ENCODE peak calls at places on chromosome 20, in five cellular contexts. One of them, this sample, is unnamed. For H3K4me1, the result is how much of the 10 kb centered on the place peaks cover.

GRCh38 chr20:7841967-7842301 is 98.3 kb downstream of the HAO1 start:
- DNase-seq in mesenchymal stem cell: peak
- DNase-seq in lower lobe of right lung: no peak
- DNase-seq in heart right ventricle: peak
- DNase-seq in suprapubic skin: no peak
- DNase-seq in this sample: peak

GRCh38 chr20:32789896-32790750 is 27.9 kb downstream of the DNMT3B start:
- DNase-seq in mesenchymal stem cell: peak
- DNase-seq in lower lobe of right lung: peak
- DNase-seq in heart right ventricle: peak
- DNase-seq in suprapubic skin: no peak
- DNase-seq in this sample: peak

GRCh38 chr20:63022501-63022900 is 15.7 kb upstream of the BHLHE23 start:
- DNase-seq in mesenchymal stem cell: no peak
- DNase-seq in lower lobe of right lung: peak
- DNase-seq in heart right ventricle: no peak
- DNase-seq in suprapubic skin: no peak
- DNase-seq in this sample: peak

GRCh38 chr20:6122873-6123649 is at the start of gene FERMT1:
- DNase-seq in mesenchymal stem cell: peak
- DNase-seq in lower lobe of right lung: peak
- DNase-seq in heart right ventricle: peak
- DNase-seq in suprapubic skin: no peak
- DNase-seq in this sample: peak

GRCh38 chr20:1434571-1435336 is 31.9 kb downstream of the NSFL1C start:
- DNase-seq in mesenchymal stem cell: peak
- DNase-seq in lower lobe of right lung: no peak
- DNase-seq in heart right ventricle: no peak
- DNase-seq in suprapubic skin: no peak
- DNase-seq in this sample: no peak

GRCh38 chr20:36496707-36497669 is 44.3 kb upstream of the MYL9 start:
- DNase-seq in mesenchymal stem cell: no peak
- DNase-seq in lower lobe of right lung: no peak
- DNase-seq in heart right ventricle: no peak
- DNase-seq in suprapubic skin: no peak
- DNase-seq in this sample: no peak

GRCh38 chr20:1178623-1179022 is 6.2 kb downstream of the TMEM74B start:
- DNase-seq in mesenchymal stem cell: no peak
- DNase-seq in lower lobe of right lung: no peak
- DNase-seq in heart right ventricle: no peak
- DNase-seq in suprapubic skin: no peak
- DNase-seq in this sample: no peak

GRCh38 chr20:51695574-51696303 is 72.5 kb downstream of the ATP9A start:
- DNase-seq in mesenchymal stem cell: peak
- DNase-seq in lower lobe of right lung: no peak
- DNase-seq in heart right ventricle: no peak
- DNase-seq in suprapubic skin: no peak
- DNase-seq in this sample: no peak

GRCh38 chr20:31833130-31833930 is 12.1 kb downstream of the FOXS1 start:
- DNase-seq in mesenchymal stem cell: peak
- DNase-seq in lower lobe of right lung: peak
- DNase-seq in heart right ventricle: peak
- DNase-seq in suprapubic skin: no peak
- DNase-seq in this sample: peak

GRCh38 chr20:16537025-16537665 is 36.1 kb downstream of the KIF16B start:
- DNase-seq in mesenchymal stem cell: no peak
- DNase-seq in lower lobe of right lung: no peak
- DNase-seq in heart right ventricle: no peak
- DNase-seq in suprapubic skin: no peak
- DNase-seq in this sample: no peak

GRCh38 chr20:41984031-41984430 is 365.9 kb upstream of the CHD6 start:
- DNase-seq in mesenchymal stem cell: no peak
- DNase-seq in lower lobe of right lung: no peak
- DNase-seq in heart right ventricle: no peak
- DNase-seq in suprapubic skin: no peak
- DNase-seq in this sample: no peak

GRCh38 chr20:47535994-47536393 is 34.3 kb downstream of the NCOA3 start:
- DNase-seq in mesenchymal stem cell: no peak
- DNase-seq in lower lobe of right lung: no peak
- DNase-seq in heart right ventricle: no peak
- DNase-seq in suprapubic skin: no peak
- DNase-seq in this sample: no peak
- H3K4me1 ChIP-seq in mesenchymal stem cell: under half
- H3K4me1 ChIP-seq in lower lobe of right lung: under half
- H3K4me1 ChIP-seq in heart right ventricle: under half
- H3K4me1 ChIP-seq in suprapubic skin: under half
- H3K4me1 ChIP-seq in this sample: under half

DNA sequence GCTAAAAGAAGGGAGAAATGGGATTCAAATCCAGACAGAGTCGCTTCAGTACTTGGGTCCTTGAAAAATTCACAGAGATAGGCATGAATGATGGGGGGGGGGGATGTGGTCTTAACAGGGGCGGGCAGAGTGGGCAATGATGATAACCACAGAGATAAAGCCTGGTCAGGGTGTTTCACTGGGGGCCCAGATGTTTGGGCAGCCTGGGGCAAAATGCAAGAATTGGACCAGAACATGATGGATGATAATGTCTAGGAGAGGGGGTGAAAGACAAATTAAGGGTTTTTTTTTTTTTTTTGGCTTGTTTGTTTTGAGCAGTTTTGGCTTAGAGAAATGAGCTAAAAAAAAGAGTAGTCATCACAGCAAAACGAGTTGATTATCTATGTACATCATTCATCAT is 57.4 kb downstream of the LAMP5 start:
- DNase-seq in mesenchymal stem cell: no peak
- DNase-seq in lower lobe of right lung: no peak
- DNase-seq in heart right ventricle: no peak
- DNase-seq in suprapubic skin: no peak
- DNase-seq in this sample: no peak
- H3K4me3 ChIP-seq in mesenchymal stem cell: no peak
- H3K4me3 ChIP-seq in lower lobe of right lung: no peak
- H3K4me3 ChIP-seq in heart right ventricle: no peak
- H3K4me3 ChIP-seq in suprapubic skin: no peak
- H3K4me3 ChIP-seq in this sample: no peak

GRCh38 chr20:38130687-38131587 is 34.1 kb downstream of the TGM2 start:
- DNase-seq in mesenchymal stem cell: no peak
- DNase-seq in lower lobe of right lung: peak
- DNase-seq in heart right ventricle: no peak
- DNase-seq in suprapubic skin: no peak
- DNase-seq in this sample: no peak

GRCh38 chr20:38131588-38132121 is 33.4 kb downstream of the TGM2 start:
- DNase-seq in mesenchymal stem cell: peak
- DNase-seq in lower lobe of right lung: peak
- DNase-seq in heart right ventricle: no peak
- DNase-seq in suprapubic skin: no peak
- DNase-seq in this sample: no peak

GRCh38 chr20:38132910-38133501 is 32.1 kb downstream of the TGM2 start:
- DNase-seq in mesenchymal stem cell: no peak
- DNase-seq in lower lobe of right lung: peak
- DNase-seq in heart right ventricle: no peak
- DNase-seq in suprapubic skin: no peak
- DNase-seq in this sample: peak

GRCh38 chr20:38133680-38134426 is 31.2 kb downstream of the TGM2 start:
- DNase-seq in mesenchymal stem cell: no peak
- DNase-seq in lower lobe of right lung: peak
- DNase-seq in heart right ventricle: no peak
- DNase-seq in suprapubic skin: no peak
- DNase-seq in this sample: no peak

DNA sequence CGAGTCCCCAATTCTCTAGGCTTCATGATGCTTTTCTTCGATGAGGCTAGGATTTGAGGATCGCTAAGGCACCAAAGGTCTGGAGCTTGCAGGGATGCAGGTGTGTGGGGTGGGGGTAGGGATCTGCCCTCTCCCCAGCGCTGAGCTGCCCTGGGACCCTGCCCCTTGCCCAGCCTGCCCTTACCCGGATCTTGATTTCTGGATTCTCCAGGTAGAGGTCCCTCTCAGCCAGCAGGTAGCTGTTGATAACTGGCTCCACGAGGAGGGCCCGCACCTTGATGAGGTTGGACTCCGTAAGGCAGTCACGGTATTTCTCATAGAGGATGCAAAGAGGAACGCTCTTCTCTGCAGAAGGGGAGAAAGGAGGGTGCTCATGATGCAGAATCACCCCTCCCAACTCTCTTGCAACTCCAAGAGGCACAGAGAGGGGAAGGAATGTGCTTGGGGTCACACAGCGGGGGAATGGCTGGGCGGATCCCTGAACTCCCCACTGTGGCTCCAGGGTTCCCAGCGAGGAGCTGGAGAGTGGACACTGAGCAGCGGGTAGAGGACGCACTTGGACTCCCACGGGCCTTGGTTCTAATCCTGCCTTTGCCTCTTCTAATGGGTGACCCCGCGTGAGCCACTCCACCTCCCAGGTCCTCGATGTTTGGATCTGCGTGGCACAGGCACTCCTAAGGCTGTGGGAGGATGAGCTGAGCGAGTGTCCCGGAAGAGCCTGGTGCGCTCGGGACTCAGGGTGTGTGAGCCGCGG is 32.7 kb downstream of the TGM2 start:
- DNase-seq in mesenchymal stem cell: no peak
- DNase-seq in lower lobe of right lung: peak
- DNase-seq in heart right ventricle: no peak
- DNase-seq in suprapubic skin: no peak
- DNase-seq in this sample: no peak
- H3K4me1 ChIP-seq in mesenchymal stem cell: under half
- H3K4me1 ChIP-seq in lower lobe of right lung: under half
- H3K4me1 ChIP-seq in heart right ventricle: under half
- H3K4me1 ChIP-seq in suprapubic skin: under half
- H3K4me1 ChIP-seq in this sample: under half

GRCh38 chr20:24470782-24471582 is 1.6 kb downstream of the SYNDIG1 start:
- DNase-seq in mesenchymal stem cell: no peak
- DNase-seq in lower lobe of right lung: no peak
- DNase-seq in heart right ventricle: no peak
- DNase-seq in suprapubic skin: peak
- DNase-seq in this sample: peak
- H3K4me3 ChIP-seq in mesenchymal stem cell: peak
- H3K4me3 ChIP-seq in lower lobe of right lung: no peak
- H3K4me3 ChIP-seq in heart right ventricle: peak
- H3K4me3 ChIP-seq in suprapubic skin: peak
- H3K4me3 ChIP-seq in this sample: peak

GRCh38 chr20:23046431-23046830 is 3.0 kb downstream of the THBD start:
- DNase-seq in mesenchymal stem cell: no peak
- DNase-seq in lower lobe of right lung: no peak
- DNase-seq in heart right ventricle: no peak
- DNase-seq in suprapubic skin: no peak
- DNase-seq in this sample: no peak

GRCh38 chr20:23049201-23049932 is at the start of gene THBD:
- DNase-seq in mesenchymal stem cell: peak
- DNase-seq in lower lobe of right lung: peak
- DNase-seq in heart right ventricle: peak
- DNase-seq in suprapubic skin: peak
- DNase-seq in this sample: peak

GRCh38 chr20:23048283-23049200 is 930 bp downstream of the THBD start:
- DNase-seq in mesenchymal stem cell: peak
- DNase-seq in lower lobe of right lung: peak
- DNase-seq in heart right ventricle: peak
- DNase-seq in suprapubic skin: peak
- DNase-seq in this sample: peak

GRCh38 chr20:23047001-23047737 is 2.3 kb downstream of the THBD start:
- DNase-seq in mesenchymal stem cell: no peak
- DNase-seq in lower lobe of right lung: no peak
- DNase-seq in heart right ventricle: no peak
- DNase-seq in suprapubic skin: no peak
- DNase-seq in this sample: no peak

DNA sequence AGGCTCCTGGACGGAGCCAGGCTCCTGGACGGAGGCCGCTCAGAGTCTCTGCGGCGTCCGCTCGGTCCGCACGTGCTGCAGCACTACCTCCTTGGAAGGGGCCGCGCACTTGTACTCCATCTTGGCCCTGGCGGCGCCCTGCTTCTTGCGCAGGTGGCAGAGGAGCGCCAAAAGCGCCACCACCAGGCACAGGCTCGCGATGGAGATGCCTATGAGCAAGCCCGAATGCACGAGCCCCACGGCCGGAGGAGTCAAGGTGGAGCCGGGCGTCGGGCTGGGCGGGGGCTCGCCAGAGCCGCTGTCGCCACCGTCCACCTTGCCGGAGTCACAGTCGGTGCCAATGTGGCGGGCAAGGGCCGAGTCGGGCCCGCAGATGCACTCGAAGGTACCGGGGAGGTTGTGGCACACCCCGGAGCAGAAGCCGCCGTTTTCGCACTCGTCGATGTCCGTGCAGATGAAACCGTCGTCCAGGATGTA is 1.7 kb downstream of the THBD start:
- DNase-seq in mesenchymal stem cell: no peak
- DNase-seq in lower lobe of right lung: peak
- DNase-seq in heart right ventricle: peak
- DNase-seq in suprapubic skin: no peak
- DNase-seq in this sample: peak
- H3K4me1 ChIP-seq in mesenchymal stem cell: under half
- H3K4me1 ChIP-seq in lower lobe of right lung: under half
- H3K4me1 ChIP-seq in heart right ventricle: under half
- H3K4me1 ChIP-seq in suprapubic skin: half or more
- H3K4me1 ChIP-seq in this sample: under half

DNA sequence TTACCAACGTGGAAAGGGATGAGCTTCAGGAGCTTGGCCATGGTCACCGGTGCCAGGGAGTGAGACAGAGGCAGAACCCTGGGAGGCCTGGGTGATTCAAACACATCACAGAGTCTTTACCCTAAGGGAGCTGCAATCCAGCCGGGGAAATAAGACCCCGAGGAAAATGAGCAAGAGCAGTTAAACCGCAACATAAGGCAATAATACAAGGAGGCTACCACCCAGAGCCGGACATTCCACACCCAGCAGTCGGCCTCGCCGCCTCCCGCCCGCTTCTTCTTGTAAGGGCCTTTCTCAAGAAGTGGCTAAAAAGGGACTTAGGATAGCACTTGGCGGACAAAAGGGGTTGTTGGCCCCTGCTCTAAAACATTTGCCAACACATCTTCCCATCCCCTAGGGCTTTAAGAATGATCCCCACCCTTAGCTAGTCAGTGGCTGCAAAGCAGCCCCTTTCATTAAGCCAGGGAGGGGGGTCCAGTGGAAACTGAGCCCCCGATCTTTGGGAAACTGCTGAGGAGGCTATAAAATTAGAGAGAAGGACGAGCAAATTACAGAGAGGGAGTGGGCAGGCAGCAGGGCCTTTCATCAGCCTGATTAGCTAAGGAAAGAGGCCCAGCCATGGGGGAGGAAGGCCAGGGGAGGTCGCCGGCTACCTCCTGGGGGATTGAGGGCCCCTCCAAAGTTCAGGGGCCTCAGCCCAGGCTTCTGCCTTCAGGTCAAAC is 34.3 kb downstream of the SNX5 start:
- DNase-seq in mesenchymal stem cell: no peak
- DNase-seq in lower lobe of right lung: no peak
- DNase-seq in heart right ventricle: no peak
- DNase-seq in suprapubic skin: no peak
- DNase-seq in this sample: no peak
- H3K4me3 ChIP-seq in mesenchymal stem cell: no peak
- H3K4me3 ChIP-seq in lower lobe of right lung: no peak
- H3K4me3 ChIP-seq in heart right ventricle: no peak
- H3K4me3 ChIP-seq in suprapubic skin: no peak
- H3K4me3 ChIP-seq in this sample: no peak